ENCODE peak calls at places on chromosome 12, in four cellular contexts. Y is dermis blood vessel endothelial cell, F is esophagus muscularis mucosa, Z is SW 1271. S is an unnamed sample.

GRCh38 chr12:39431797-39432196 is 11.1 kb downstream of the KIF21A start:
- DNase-seq in Y (no peak), F (no peak), Z (no peak), S (no peak)

GRCh38 chr12:1769809-1770494 is 50.4 kb upstream of the LRTM2 start:
- DNase-seq in Y (no peak), F (no peak), Z (no peak), S (no peak)

GRCh38 chr12:69007166-69007857 is 74.3 kb upstream of the CPM start:
- DNase-seq in Y (no peak), F (peak), Z (no peak), S (peak)

GRCh38 chr12:2152134-2152533 is 99.3 kb downstream of the CACNA1C start:
- DNase-seq in Y (no peak), F (no peak), Z (no peak), S (no peak)

GRCh38 chr12:124512667-124513296 is 54.6 kb downstream of the NCOR2 start:
- DNase-seq in Y (peak), F (peak), Z (peak), S (peak)

GRCh38 chr12:9123741-9124140 is 8.0 kb upstream of the A2M start:
- DNase-seq in Y (no peak), F (no peak), Z (no peak), S (no peak)

GRCh38 chr12:105713901-105714300 is 383.4 kb downstream of the C12orf75 start:
- DNase-seq in Y (no peak), F (no peak), Z (no peak), S (no peak)

GRCh38 chr12:80937391-80938238 is at the start of gene LIN7A:
- DNase-seq in Y (peak), F (no peak), Z (no peak), S (peak)

GRCh38 chr12:116404913-116405611 is 127.6 kb upstream of the MED13L start:
- DNase-seq in Y (no peak), F (no peak), Z (no peak), S (no peak)

GRCh38 chr12:27818421-27818918 is 38.4 kb upstream of the MANSC4 start:
- DNase-seq in Y (peak), F (no peak), Z (no peak), S (no peak)

GRCh38 chr12:76666272-76666845 is 97.6 kb upstream of the ZDHHC17 start:
- DNase-seq in Y (no peak), F (no peak), Z (no peak), S (no peak)

GRCh38 chr12:356276-356988 is 32.7 kb downstream of the KDM5A start:
- DNase-seq in Y (peak), F (no peak), Z (no peak), S (peak)

GRCh38 chr12:48643011-48643410 is 39.0 kb downstream of the KANSL2 start:
- DNase-seq in Y (no peak), F (no peak), Z (no peak), S (no peak)

GRCh38 chr12:124630791-124631313 is 63.4 kb upstream of the NCOR2 start:
- DNase-seq in Y (no peak), F (no peak), Z (no peak), S (no peak)

GRCh38 chr12:34292736-34293625 is 270.7 kb downstream of the ALG10 start:
- DNase-seq in Y (no peak), F (no peak), Z (no peak), S (peak)

GRCh38 chr12:82857276-82857675 is 170.6 kb downstream of the TMTC2 start:
- DNase-seq in Y (peak), F (no peak), Z (no peak), S (no peak)

GRCh38 chr12:43273467-43273866 is 278.5 kb downstream of the ADAMTS20 start:
- DNase-seq in Y (peak), F (no peak), Z (no peak), S (no peak)

GRCh38 chr12:219891-220352 is 6.0 kb upstream of the SLC6A12 start:
- DNase-seq in Y (peak), F (no peak), Z (peak), S (peak)

S was measured in Daoy.